ENCODE peak calls at places on chromosomes 4 and X, in six cellular contexts. F, P, N, K, T and M are unnamed samples.

GRCh38 chrX:130413415-130413814 is 11.6 kb downstream of the RBMX2 start:
- DNase-seq in P (no peak), T (no peak), F (no peak), N (no peak), K (no peak), M (no peak)

GRCh38 chrX:308821-309520 is 9.6 kb downstream of the GTPBP6 start:
- DNase-seq in K (no peak), N (no peak), T (no peak), P (no peak), F (no peak), M (no peak)

GRCh38 chrX:53716328-53717088 is 30.0 kb upstream of the HUWE1 start:
- DNase-seq in T (no peak), K (peak; percentile 14), P (no peak), N (no peak), F (no peak), M (peak; percentile 8)

GRCh38 chr4:185145572-185145971 is 2.5 kb downstream of the SLC25A4 start:
- DNase-seq in T (no peak), F (no peak), N (no peak), P (no peak), K (no peak), M (no peak)

GRCh38 chrX:27884654-27885053 is 76.9 kb downstream of the MAGEB10 start:
- DNase-seq in F (no peak), P (no peak), N (peak; percentile 8), K (no peak), T (no peak), M (no peak)

GRCh38 chr4:57442834-57443291 is 332.7 kb upstream of the IGFBP7 start:
- DNase-seq in P (no peak), T (peak; percentile 39), F (no peak), K (no peak), N (peak; percentile 76), M (peak; percentile 14)

GRCh38 chr4:147117400-147117799 is 171.7 kb upstream of the TTC29 start:
- DNase-seq in N (no peak), K (no peak), P (no peak), F (no peak), T (no peak), M (no peak)

GRCh38 chr4:101349346-101350064 is 2.2 kb upstream of the PPP3CA start:
- DNase-seq in T (no peak), K (no peak), F (no peak), N (no peak), P (peak; percentile 8), M (peak; percentile 66)

GRCh38 chr4:126736133-126736518 is 896.6 kb upstream of the INTU start:
- DNase-seq in K (no peak), T (no peak), N (no peak), F (no peak), P (no peak), M (no peak)

GRCh38 chr4:107444-108429 is 16.6 kb upstream of the ZNF718 start:
- DNase-seq in P (no peak), K (no peak), N (peak; percentile 51), F (no peak), T (no peak), M (no peak)

GRCh38 chr4:69833251-69833650 is 26.7 kb downstream of the SULT1E1 start:
- DNase-seq in T (no peak), K (no peak), P (no peak), N (no peak), F (no peak), M (no peak)

GRCh38 chrX:75327607-75328006 is 53.7 kb downstream of the UPRT start:
- DNase-seq in P (peak; percentile 3), T (no peak), N (no peak), F (no peak), K (no peak), M (no peak)

GRCh38 chr4:81343046-81343445 is 128.0 kb upstream of the PRKG2 start:
- DNase-seq in P (no peak), F (no peak), N (no peak), K (no peak), T (no peak), M (no peak)

GRCh38 chrX:149720021-149720689 is 8.3 kb downstream of the MAGEA11 start:
- DNase-seq in T (no peak), F (no peak), N (no peak), P (no peak), K (no peak), M (no peak)

GRCh38 chr4:180513076-180513475 is 1730.1 kb upstream of the TENM3 start:
- DNase-seq in K (no peak), F (no peak), N (no peak), T (no peak), P (no peak), M (no peak)

GRCh38 chr4:41106081-41106480 is 108.3 kb downstream of the APBB2 start:
- DNase-seq in P (no peak), F (no peak), K (no peak), N (no peak), T (no peak), M (no peak)

GRCh38 chrX:22365460-22365859 is 92.7 kb downstream of the CBLL2 start:
- DNase-seq in F (no peak), N (no peak), T (no peak), K (no peak), P (no peak), M (no peak)

GRCh38 chr4:182648766-182649165 is 268.4 kb downstream of the DCTD start:
- DNase-seq in K (no peak), N (no peak), P (no peak), F (no peak), T (no peak), M (peak; percentile 58)

GRCh38 chr4:55661398-55662056 is 25.4 kb upstream of the NMU start:
- DNase-seq in N (no peak), F (no peak), P (no peak), K (no peak), T (no peak), M (no peak)

GRCh38 chr4:37970702-37971101 is 10.5 kb downstream of the PTTG2 start:
- DNase-seq in T (peak; percentile 20), P (no peak), N (peak; percentile 38), K (peak; percentile 10), F (peak; percentile 23), M (no peak)

GRCh38 chr4:13539721-13540445 is 4.4 kb downstream of the NKX3-2 start:
- DNase-seq in K (no peak), P (no peak), F (no peak), T (no peak), N (no peak), M (no peak)

GRCh38 chrX:124534530-124534929 is 188.2 kb downstream of the SH2D1A start:
- DNase-seq in T (no peak), N (peak; percentile 22), P (no peak), F (no peak), K (no peak), M (no peak)

GRCh38 chr4:47597696-47598095 is 112.6 kb downstream of the ATP10D start:
- DNase-seq in K (no peak), T (no peak), P (no peak), F (no peak), N (no peak), M (no peak)

GRCh38 chr4:185841451-185841850 is 29.5 kb upstream of the SORBS2 start:
- DNase-seq in T (no peak), K (no peak), N (no peak), P (no peak), F (no peak), M (no peak)

GRCh38 chrX:40867352-40867751 is 132.0 kb upstream of the MED14 start:
- DNase-seq in F (no peak), T (no peak), P (no peak), N (no peak), K (no peak), M (no peak)

GRCh38 chr4:658031-658667 is 15.9 kb downstream of the ATP5ME start:
- DNase-seq in K (no peak), F (no peak), P (no peak), T (no peak), N (no peak), M (no peak)

GRCh38 chrX:45714864-45715263 is 514.2 kb upstream of the DIPK2B start:
- DNase-seq in T (peak; percentile 2), P (no peak), K (no peak), N (no peak), F (no peak), M (no peak)

GRCh38 chr4:164892018-164892417 is 15.0 kb downstream of the APELA start:
- DNase-seq in P (no peak), T (no peak), F (no peak), K (no peak), N (no peak), M (no peak)

GRCh38 chr4:76458829-76459228 is 23.8 kb downstream of the SHROOM3 start:
- DNase-seq in F (no peak), T (no peak), N (peak; percentile 42), K (no peak), P (no peak), M (no peak)

GRCh38 chr4:16745009-16745408 is 153.4 kb downstream of the LDB2 start:
- DNase-seq in K (no peak), T (no peak), F (no peak), P (no peak), N (no peak), M (no peak)

GRCh38 chr4:159129822-159130550 is 27.1 kb downstream of the RAPGEF2 start:
- DNase-seq in T (no peak), N (no peak), K (no peak), F (no peak), P (no peak), M (no peak)

GRCh38 chrX:7202206-7202605 is 54.3 kb upstream of the PUDP start:
- DNase-seq in N (no peak), T (no peak), F (no peak), P (no peak), K (no peak), M (no peak)

GRCh38 chr4:89814362-89814761 is 22.6 kb downstream of the SNCA start:
- DNase-seq in K (no peak), P (no peak), N (no peak), F (no peak), T (no peak), M (no peak)

GRCh38 chr4:7320413-7320812 is 114.3 kb downstream of the PSAPL1 start:
- DNase-seq in N (no peak), F (no peak), P (peak; percentile 48), K (no peak), T (no peak), M (no peak)

GRCh38 chr4:2484993-2485392 is 16.1 kb downstream of the RNF4 start:
- DNase-seq in F (no peak), N (no peak), K (peak; percentile 44), P (no peak), T (peak; percentile 73), M (no peak)

GRCh38 chrX:133561251-133561650 is 146.0 kb upstream of the GPC4 start:
- DNase-seq in F (no peak), P (no peak), T (no peak), K (no peak), N (no peak), M (no peak)

GRCh38 chr4:184752496-184753275 is 18.8 kb upstream of the CENPU start:
- DNase-seq in P (no peak), T (no peak), K (no peak), N (no peak), F (no peak), M (no peak)

GRCh38 chr4:7608043-7608442 is 173.3 kb upstream of the PSAPL1 start:
- DNase-seq in K (no peak), N (no peak), T (no peak), P (no peak), F (no peak), M (no peak)